ENCODE peak calls at places on chromosomes 7 and 10, in seven cellular contexts. P is activated CD4-positive, alpha-beta T cell treated with anti-CD3 and anti-CD28 coated beads, Interleukin-2, amount 50 U/mL, for 4 hours; X is skeletal muscle cell; H is AG20443; Q is DMS153; Y is activated naive CD8-positive, alpha-beta T cell treated with anti-CD3 and anti-CD28 coated beads, Interleukin-2, amount 50 U/mL, for 24 hours; G is kidney tubule cell. F is an unnamed sample.

GRCh38 chr10:111128331-111129167 is 51.7 kb downstream of the ADRA2A start:
- DNase-seq in G (peak), H (peak), Y (no peak), P (no peak), X (no peak), Q (no peak), F (peak)

GRCh38 chr7:64947252-64948000 is 43.4 kb downstream of the ZNF117 start:
- DNase-seq in X (no peak), P (no peak), H (peak), Y (no peak), Q (no peak), G (no peak), F (peak)

GRCh38 chr7:112204072-112204775 is 2.0 kb downstream of the DOCK4 start:
- DNase-seq in X (no peak), Q (no peak), G (peak), H (no peak), P (no peak), Y (no peak), F (no peak)

GRCh38 chr10:127899766-127900382 is 7.0 kb upstream of the PTPRE start:
- DNase-seq in G (no peak), P (no peak), Y (no peak), H (no peak), X (no peak), Q (no peak), F (no peak)

GRCh38 chr7:134669845-134670373 is 23.3 kb downstream of the BPGM start:
- DNase-seq in X (peak), Y (peak), H (peak), Q (peak), G (peak), P (peak), F (peak)

GRCh38 chr10:113056468-113057021 is 106.5 kb downstream of the TCF7L2 start:
- DNase-seq in X (peak), G (no peak), Q (no peak), H (no peak), Y (no peak), P (no peak), F (no peak)

GRCh38 chr7:92875719-92876118 is 39.3 kb upstream of the CDK6 start:
- DNase-seq in Y (peak), H (no peak), P (no peak), Q (no peak), G (peak), X (no peak), F (no peak)

GRCh38 chr10:4656576-4657194 is 169.3 kb upstream of the AKR1E2 start:
- DNase-seq in X (no peak), P (peak), H (peak), Q (no peak), G (peak), Y (peak), F (peak)

GRCh38 chr7:90728568-90728967 is 132.4 kb downstream of the CDK14 start:
- DNase-seq in Y (no peak), X (no peak), P (no peak), H (no peak), G (no peak), Q (no peak), F (no peak)

GRCh38 chr10:74474022-74474713 is 323.1 kb downstream of the ADK start:
- DNase-seq in H (no peak), Y (no peak), X (no peak), G (peak), Q (no peak), P (no peak), F (no peak)

GRCh38 chr10:102633282-102633681 is 11.0 kb upstream of the TRIM8 start:
- DNase-seq in Y (peak), H (peak), G (peak), P (no peak), Q (no peak), X (no peak), F (no peak)

GRCh38 chr7:131606346-131607290 is 50.2 kb upstream of the PODXL start:
- DNase-seq in Y (peak), P (no peak), X (no peak), Q (no peak), G (no peak), H (no peak), F (no peak)

GRCh38 chr10:69645751-69646687 is 16.0 kb downstream of the FAM241B start:
- DNase-seq in X (no peak), P (no peak), Q (no peak), G (no peak), Y (no peak), H (no peak), F (no peak)

GRCh38 chr10:71868192-71868697 is 17.2 kb upstream of the PSAP start:
- DNase-seq in G (peak), Y (no peak), H (peak), P (no peak), Q (no peak), X (no peak), F (peak)

F was measured in erythroblast.